ENCODE peak calls at places on chromosomes 5 and 9, in five cellular contexts. A is AG04449, F is cardiac fibroblast, J is D721Med, Y is right lobe of liver. C is an unnamed sample.

GRCh38 chr9:1939926-1940368 is 75.2 kb upstream of the SMARCA2 start:
- DNase-seq in J (no peak), Y (peak), A (no peak), F (no peak), C (no peak)

GRCh38 chr5:119353686-119354366 is 2.0 kb upstream of the TNFAIP8 start:
- DNase-seq in F (no peak), Y (no peak), J (no peak), A (no peak), C (no peak)

GRCh38 chr5:10563940-10564837 is at the start of gene ANKRD33B:
- DNase-seq in A (no peak), Y (peak), F (peak), J (peak), C (no peak)

GRCh38 chr9:69984831-69985230 is 58.8 kb upstream of the MAMDC2 start:
- DNase-seq in F (no peak), J (no peak), Y (no peak), A (no peak), C (no peak)

GRCh38 chr9:132943677-132944293 is 631 bp downstream of the TSC1 start:
- DNase-seq in J (no peak), Y (no peak), F (no peak), A (no peak), C (no peak)

GRCh38 chr5:58458851-58459275 is 1.0 kb downstream of the PLK2 start:
- DNase-seq in F (peak), A (no peak), Y (no peak), J (no peak), C (no peak)

GRCh38 chr9:120676767-120677402 is 37.4 kb downstream of the MEGF9 start:
- DNase-seq in Y (no peak), A (no peak), J (no peak), F (no peak), C (no peak)

GRCh38 chr9:131546336-131547084 is 1.2 kb downstream of the PRRT1B start:
- DNase-seq in F (no peak), A (no peak), J (no peak), Y (no peak), C (no peak)

GRCh38 chr5:90956511-90956910 is 397.9 kb downstream of the ADGRV1 start:
- DNase-seq in Y (no peak), J (no peak), A (no peak), F (no peak), C (no peak)

GRCh38 chr5:147935032-147935431 is 28.7 kb upstream of the C5orf46 start:
- DNase-seq in A (no peak), J (no peak), Y (no peak), F (peak), C (no peak)

GRCh38 chr5:65817936-65818335 is 95.9 kb downstream of the NLN start:
- DNase-seq in J (no peak), Y (no peak), A (no peak), F (no peak), C (no peak)

GRCh38 chr5:65819215-65819904 is 97.4 kb downstream of the NLN start:
- DNase-seq in J (no peak), F (no peak), Y (no peak), A (no peak), C (no peak)

GRCh38 chr5:65818592-65818991 is 96.6 kb downstream of the NLN start:
- DNase-seq in F (no peak), J (no peak), A (no peak), Y (no peak), C (no peak)

GRCh38 chr5:65815156-65815555 is 93.2 kb downstream of the NLN start:
- DNase-seq in F (peak), Y (no peak), J (no peak), A (no peak), C (no peak)

DNA sequence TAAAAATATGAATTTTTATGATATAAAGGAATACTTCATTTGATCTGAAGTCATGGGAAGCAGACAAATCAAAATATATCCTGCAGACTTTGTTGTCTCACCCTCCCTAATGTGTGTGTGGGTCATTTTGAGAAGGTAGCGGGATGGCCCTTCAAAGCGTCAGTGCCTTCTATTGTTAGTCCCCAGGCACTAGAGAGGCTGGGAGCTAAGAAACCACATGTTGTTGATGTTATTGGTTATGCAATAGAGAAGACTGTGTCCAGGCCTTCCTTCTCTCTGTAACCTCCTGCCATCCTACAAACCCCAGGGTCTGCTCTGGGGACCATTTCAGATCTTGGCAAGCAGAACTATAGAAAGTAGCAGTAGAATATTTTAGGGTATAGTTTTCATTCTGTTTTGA is 94.7 kb downstream of the NLN start:
- DNase-seq in F (no peak), Y (no peak), J (no peak), A (no peak), C (no peak)
- TF ChIP-seq CTCF in F (no peak), Y (no peak), J (no peak), A (no peak), C (no peak)

GRCh38 chr9:112112941-112113399 is 62.1 kb downstream of the SUSD1 start:
- DNase-seq in F (peak), A (no peak), J (no peak), Y (no peak), C (no peak)
- TF ChIP-seq CTCF in F (peak), A (peak), J (peak), Y (peak), C (peak)

GRCh38 chr9:127805620-127806019 is 2.9 kb downstream of the FPGS start:
- DNase-seq in Y (peak), F (no peak), J (peak), A (no peak), C (no peak)
- TF ChIP-seq CTCF in Y (peak), F (peak), J (peak), A (peak), C (peak)

GRCh38 chr5:24110019-24110615 is 534.7 kb downstream of the CDH10 start:
- DNase-seq in Y (no peak), J (no peak), A (no peak), F (peak), C (no peak)
- TF ChIP-seq CTCF in Y (peak), J (peak), A (peak), F (peak), C (peak)

DNA sequence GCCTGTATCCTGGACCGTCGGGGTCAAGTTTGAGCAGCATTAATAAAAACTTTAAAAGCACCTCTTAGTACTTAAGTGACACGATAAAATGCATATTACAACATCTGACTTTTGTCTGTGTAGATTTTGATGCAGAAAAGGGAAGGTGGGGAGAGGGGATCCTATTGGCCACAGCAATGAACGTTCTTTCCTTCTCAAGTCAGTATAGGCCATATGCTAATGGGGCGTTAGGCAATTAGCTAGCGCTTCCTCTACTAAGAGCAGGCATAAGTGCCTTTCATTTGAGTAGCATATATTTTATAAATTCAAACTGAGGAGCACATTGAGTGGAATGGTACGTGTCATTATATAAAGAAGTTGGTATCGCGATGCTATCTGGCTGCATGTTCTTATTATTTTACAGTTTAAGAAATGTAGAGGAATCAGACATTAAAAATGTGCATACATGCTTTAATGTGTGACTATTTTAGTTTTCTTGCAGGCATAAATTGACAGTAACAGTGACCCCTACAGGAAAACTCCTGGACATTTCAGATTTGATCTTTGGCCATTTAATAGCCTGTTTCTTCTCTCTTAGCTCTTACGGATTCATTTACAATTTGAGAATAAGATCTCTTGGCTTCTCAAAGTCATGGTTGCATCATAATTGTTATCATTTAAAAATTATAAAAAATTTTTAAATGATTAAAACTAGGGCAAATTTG is 1.1 kb upstream of the GNA14 start:
- DNase-seq in F (peak), A (no peak), J (no peak), Y (no peak), C (no peak)
- TF ChIP-seq CTCF in F (peak), A (peak), J (no peak), Y (peak), C (peak)